ENCODE peak calls at places on chromosome 22, in seven cellular contexts. One of them, this sample, is unnamed.

GRCh38 chr22:36971726-36972125 is 47.5 kb downstream of the TST start:
- DNase-seq in dorsolateral prefrontal cortex: no peak
- DNase-seq in spleen: no peak
- DNase-seq in mammary epithelial cell: no peak
- DNase-seq in aorta: no peak
- DNase-seq in tibial nerve: no peak
- DNase-seq in HCT116: no peak
- DNase-seq in this sample: no peak

GRCh38 chr22:47796128-47796908 is 1033.9 kb downstream of the TBC1D22A start:
- DNase-seq in tibial nerve: no peak
- DNase-seq in HCT116: no peak
- DNase-seq in mammary epithelial cell: no peak
- DNase-seq in spleen: peak; percentile 43
- DNase-seq in aorta: no peak
- DNase-seq in dorsolateral prefrontal cortex: no peak
- DNase-seq in this sample: no peak

GRCh38 chr22:46237453-46238158 is 12.5 kb downstream of the CDPF1 start:
- DNase-seq in HCT116: no peak
- DNase-seq in spleen: no peak
- DNase-seq in tibial nerve: no peak
- DNase-seq in mammary epithelial cell: no peak
- DNase-seq in aorta: no peak
- DNase-seq in dorsolateral prefrontal cortex: no peak
- DNase-seq in this sample: no peak

GRCh38 chr22:17460895-17461294 is 91.6 kb downstream of the CECR2 start:
- DNase-seq in HCT116: no peak
- DNase-seq in tibial nerve: no peak
- DNase-seq in spleen: no peak
- DNase-seq in aorta: no peak
- DNase-seq in dorsolateral prefrontal cortex: no peak
- DNase-seq in mammary epithelial cell: no peak
- DNase-seq in this sample: no peak

GRCh38 chr22:26801449-26801848 is 144.1 kb downstream of the MIAT start:
- DNase-seq in aorta: no peak
- DNase-seq in HCT116: no peak
- DNase-seq in dorsolateral prefrontal cortex: no peak
- DNase-seq in spleen: no peak
- DNase-seq in mammary epithelial cell: no peak
- DNase-seq in tibial nerve: no peak
- DNase-seq in this sample: no peak

GRCh38 chr22:20026204-20026908 is 5.4 kb downstream of the TANGO2 start:
- DNase-seq in aorta: no peak
- DNase-seq in mammary epithelial cell: no peak
- DNase-seq in dorsolateral prefrontal cortex: no peak
- DNase-seq in HCT116: no peak
- DNase-seq in spleen: peak; percentile 14
- DNase-seq in tibial nerve: no peak
- DNase-seq in this sample: no peak

GRCh38 chr22:45270095-45271020 is 14.4 kb upstream of the UPK3A start:
- DNase-seq in HCT116: no peak
- DNase-seq in spleen: no peak
- DNase-seq in mammary epithelial cell: no peak
- DNase-seq in aorta: no peak
- DNase-seq in dorsolateral prefrontal cortex: no peak
- DNase-seq in tibial nerve: no peak
- DNase-seq in this sample: no peak

GRCh38 chr22:41915035-41915782 is at the start of gene SHISA8:
- DNase-seq in HCT116: no peak
- DNase-seq in dorsolateral prefrontal cortex: no peak
- DNase-seq in tibial nerve: peak; percentile 26
- DNase-seq in aorta: no peak
- DNase-seq in mammary epithelial cell: peak; percentile 32
- DNase-seq in spleen: peak; percentile 91
- DNase-seq in this sample: peak; percentile 28

GRCh38 chr22:50536231-50536630 is 6.4 kb upstream of the TYMP start:
- DNase-seq in dorsolateral prefrontal cortex: no peak
- DNase-seq in HCT116: no peak
- DNase-seq in aorta: no peak
- DNase-seq in mammary epithelial cell: no peak
- DNase-seq in tibial nerve: no peak
- DNase-seq in spleen: no peak
- DNase-seq in this sample: no peak

GRCh38 chr22:19150482-19151328 is 613 bp upstream of the GSC2 start:
- DNase-seq in mammary epithelial cell: no peak
- DNase-seq in spleen: peak; percentile 64
- DNase-seq in HCT116: no peak
- DNase-seq in dorsolateral prefrontal cortex: no peak
- DNase-seq in tibial nerve: no peak
- DNase-seq in aorta: no peak
- DNase-seq in this sample: no peak

GRCh38 chr22:19869497-19870152 is 15.0 kb upstream of the GNB1L start:
- DNase-seq in dorsolateral prefrontal cortex: no peak
- DNase-seq in HCT116: no peak
- DNase-seq in tibial nerve: peak; percentile 10
- DNase-seq in aorta: no peak
- DNase-seq in spleen: peak; percentile 73
- DNase-seq in mammary epithelial cell: no peak
- DNase-seq in this sample: peak; percentile 7

GRCh38 chr22:41523464-41524221 is 20.6 kb downstream of the POLR3H start:
- DNase-seq in mammary epithelial cell: no peak
- DNase-seq in aorta: peak; percentile 67
- DNase-seq in dorsolateral prefrontal cortex: no peak
- DNase-seq in HCT116: no peak
- DNase-seq in tibial nerve: no peak
- DNase-seq in spleen: peak; percentile 82
- DNase-seq in this sample: no peak

GRCh38 chr22:20126284-20127029 is 5.1 kb upstream of the ZDHHC8 start:
- DNase-seq in dorsolateral prefrontal cortex: no peak
- DNase-seq in mammary epithelial cell: no peak
- DNase-seq in aorta: no peak
- DNase-seq in tibial nerve: no peak
- DNase-seq in spleen: no peak
- DNase-seq in HCT116: no peak
- DNase-seq in this sample: no peak

GRCh38 chr22:46561435-46561905 is 24.1 kb upstream of the CELSR1 start:
- DNase-seq in spleen: peak; percentile 47
- DNase-seq in aorta: peak; percentile 44
- DNase-seq in dorsolateral prefrontal cortex: no peak
- DNase-seq in tibial nerve: no peak
- DNase-seq in mammary epithelial cell: no peak
- DNase-seq in HCT116: peak; percentile 87
- DNase-seq in this sample: peak; percentile 64

DNA sequence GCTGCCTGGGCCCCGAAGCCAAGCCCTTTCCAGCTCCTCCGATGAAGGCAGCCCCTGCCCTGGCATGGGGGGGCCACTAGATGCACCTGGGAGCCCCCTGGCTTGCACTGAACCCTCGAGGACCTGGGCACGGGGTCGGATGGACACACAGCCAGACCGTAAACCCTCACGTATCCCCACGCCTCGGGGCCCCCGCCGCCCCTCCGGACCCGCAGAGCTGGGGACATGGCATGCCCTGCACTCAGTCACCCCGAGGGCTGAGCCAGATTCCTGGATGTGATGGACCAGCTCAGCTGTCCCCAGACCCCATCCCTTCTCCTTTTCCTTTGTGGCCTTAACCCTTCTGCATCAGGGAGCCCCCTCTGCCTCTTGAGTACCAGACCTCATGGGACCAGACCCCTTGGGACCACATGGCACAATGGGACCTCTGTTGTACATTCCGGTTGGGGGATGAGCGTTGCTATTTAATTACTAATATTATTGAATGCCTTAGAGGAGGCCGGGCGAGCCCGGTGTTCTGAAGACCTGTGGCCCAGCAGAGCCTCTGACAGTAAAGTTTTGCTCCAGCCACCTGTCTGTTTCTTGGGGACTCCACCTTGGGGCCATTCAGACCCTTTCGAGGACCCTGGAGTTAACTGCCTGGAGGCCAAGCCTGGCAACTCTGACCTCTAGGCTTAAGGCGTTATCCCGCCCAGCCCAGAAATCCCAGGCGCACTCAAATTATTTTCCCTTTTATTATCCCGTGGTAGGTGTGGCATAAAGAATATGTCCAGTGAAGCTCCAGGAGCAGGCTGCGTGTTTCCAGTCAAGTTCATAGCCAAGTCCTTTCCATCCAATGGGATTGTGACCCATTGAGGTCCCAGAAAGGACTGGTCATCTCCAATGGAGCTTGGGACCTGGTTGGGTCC is 3.0 kb downstream of the RASL10A start:
- DNase-seq in dorsolateral prefrontal cortex: no peak
- DNase-seq in mammary epithelial cell: no peak
- DNase-seq in tibial nerve: peak; percentile 11
- DNase-seq in spleen: peak; percentile 72
- DNase-seq in HCT116: no peak
- DNase-seq in aorta: peak; percentile 54
- DNase-seq in this sample: no peak
- H3K27me3 ChIP-seq in dorsolateral prefrontal cortex: no peaks in the 10 kb centered on the region
- H3K27me3 ChIP-seq in mammary epithelial cell: peaks cover 10% of the 10 kb centered on the region
- H3K27me3 ChIP-seq in tibial nerve: no peaks in the 10 kb centered on the region
- H3K27me3 ChIP-seq in spleen: peaks cover 37% of the 10 kb centered on the region
- H3K27me3 ChIP-seq in HCT116: no peaks in the 10 kb centered on the region
- H3K27me3 ChIP-seq in aorta: no peaks in the 10 kb centered on the region
- H3K27me3 ChIP-seq in this sample: peaks cover 11% of the 10 kb centered on the region

DNA sequence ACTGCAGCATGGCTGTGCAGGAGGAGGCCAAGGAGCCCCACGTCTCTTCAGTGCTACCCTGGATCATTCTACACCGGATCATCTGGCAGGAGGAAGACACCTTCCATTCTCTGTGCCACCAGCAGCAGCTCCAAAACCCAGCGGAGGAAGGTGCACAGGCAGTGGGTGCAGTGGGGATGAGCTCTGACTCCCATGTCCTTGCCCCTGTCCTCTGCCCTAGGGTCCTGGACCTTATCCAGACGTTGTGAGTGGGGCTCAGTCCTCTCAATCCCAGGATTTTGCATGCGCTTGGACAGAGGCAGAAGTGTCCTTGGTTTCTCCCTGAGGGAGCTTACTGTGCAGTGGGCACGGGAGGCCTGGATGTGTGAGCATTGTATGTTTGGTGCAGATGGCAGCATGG is 61.3 kb downstream of the CABIN1 start:
- DNase-seq in spleen: no peak
- DNase-seq in dorsolateral prefrontal cortex: no peak
- DNase-seq in HCT116: no peak
- DNase-seq in aorta: no peak
- DNase-seq in mammary epithelial cell: no peak
- DNase-seq in tibial nerve: no peak
- DNase-seq in this sample: no peak
- H3K4me3 ChIP-seq in spleen: no peak overlapping the region
- H3K4me3 ChIP-seq in dorsolateral prefrontal cortex: no peak overlapping the region
- H3K4me3 ChIP-seq in HCT116: no peak overlapping the region
- H3K4me3 ChIP-seq in aorta: no peak overlapping the region
- H3K4me3 ChIP-seq in mammary epithelial cell: no peak overlapping the region
- H3K4me3 ChIP-seq in tibial nerve: no peak overlapping the region
- H3K4me3 ChIP-seq in this sample: no peak overlapping the region

DNA sequence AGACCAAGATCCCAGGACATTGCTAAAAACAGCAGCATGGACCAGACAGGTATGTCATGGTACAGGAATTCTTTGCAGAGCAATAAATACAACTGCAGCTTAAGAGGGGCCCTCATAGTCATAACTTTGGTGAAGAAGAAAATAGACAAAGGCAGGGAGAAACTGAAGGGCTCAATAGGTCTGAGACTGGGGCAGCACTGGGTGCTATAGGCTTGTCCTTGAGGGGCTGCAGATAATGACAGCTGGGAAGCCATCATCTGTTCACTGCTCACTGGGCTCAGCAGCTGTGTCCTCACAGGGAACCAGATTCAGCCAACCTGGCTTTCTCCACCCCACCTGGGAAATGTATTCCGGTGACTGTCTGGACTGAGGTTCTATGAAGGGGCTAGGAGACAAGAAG is 68.4 kb downstream of the ZNF280B start:
- DNase-seq in aorta: no peak
- DNase-seq in mammary epithelial cell: no peak
- DNase-seq in tibial nerve: no peak
- DNase-seq in dorsolateral prefrontal cortex: no peak
- DNase-seq in spleen: no peak
- DNase-seq in HCT116: no peak
- DNase-seq in this sample: no peak
- H3K27me3 ChIP-seq in aorta: no peaks in the 10 kb centered on the region
- H3K27me3 ChIP-seq in mammary epithelial cell: no peaks in the 10 kb centered on the region
- H3K27me3 ChIP-seq in tibial nerve: no peaks in the 10 kb centered on the region
- H3K27me3 ChIP-seq in dorsolateral prefrontal cortex: no peaks in the 10 kb centered on the region
- H3K27me3 ChIP-seq in spleen: no peaks in the 10 kb centered on the region
- H3K27me3 ChIP-seq in HCT116: peaks cover 13% of the 10 kb centered on the region
- H3K27me3 ChIP-seq in this sample: no peaks in the 10 kb centered on the region

GRCh38 chr22:40484906-40485660 is 114.7 kb downstream of the SGSM3 start:
- DNase-seq in aorta: no peak
- DNase-seq in HCT116: no peak
- DNase-seq in spleen: no peak
- DNase-seq in tibial nerve: no peak
- DNase-seq in mammary epithelial cell: no peak
- DNase-seq in dorsolateral prefrontal cortex: no peak
- DNase-seq in this sample: no peak
- H3K4me3 ChIP-seq in aorta: no peak overlapping the region
- H3K4me3 ChIP-seq in HCT116: no peak overlapping the region
- H3K4me3 ChIP-seq in spleen: no peak overlapping the region
- H3K4me3 ChIP-seq in tibial nerve: no peak overlapping the region
- H3K4me3 ChIP-seq in mammary epithelial cell: peak overlapping the region; percentile 26
- H3K4me3 ChIP-seq in dorsolateral prefrontal cortex: no peak overlapping the region
- H3K4me3 ChIP-seq in this sample: no peak overlapping the region

GRCh38 chr22:22454997-22455396 is 53.5 kb downstream of the ZNF280B start:
- DNase-seq in aorta: no peak
- DNase-seq in dorsolateral prefrontal cortex: no peak
- DNase-seq in tibial nerve: no peak
- DNase-seq in HCT116: no peak
- DNase-seq in spleen: no peak
- DNase-seq in mammary epithelial cell: no peak
- DNase-seq in this sample: no peak
- H3K27me3 ChIP-seq in aorta: no peaks in the 10 kb centered on the region
- H3K27me3 ChIP-seq in dorsolateral prefrontal cortex: no peaks in the 10 kb centered on the region
- H3K27me3 ChIP-seq in tibial nerve: no peaks in the 10 kb centered on the region
- H3K27me3 ChIP-seq in HCT116: no peaks in the 10 kb centered on the region
- H3K27me3 ChIP-seq in spleen: no peaks in the 10 kb centered on the region
- H3K27me3 ChIP-seq in mammary epithelial cell: no peaks in the 10 kb centered on the region
- H3K27me3 ChIP-seq in this sample: no peaks in the 10 kb centered on the region

GRCh38 chr22:35399114-35399677 is 744 bp upstream of the MCM5 start:
- DNase-seq in aorta: no peak
- DNase-seq in dorsolateral prefrontal cortex: no peak
- DNase-seq in tibial nerve: no peak
- DNase-seq in HCT116: no peak
- DNase-seq in mammary epithelial cell: no peak
- DNase-seq in spleen: no peak
- DNase-seq in this sample: no peak
- H3K4me3 ChIP-seq in aorta: no peak overlapping the region
- H3K4me3 ChIP-seq in dorsolateral prefrontal cortex: peak overlapping the region; percentile 65
- H3K4me3 ChIP-seq in tibial nerve: peak overlapping the region; percentile 86
- H3K4me3 ChIP-seq in HCT116: peak overlapping the region; percentile 98
- H3K4me3 ChIP-seq in mammary epithelial cell: peak overlapping the region; percentile 97
- H3K4me3 ChIP-seq in spleen: peak overlapping the region; percentile 94
- H3K4me3 ChIP-seq in this sample: peak overlapping the region; percentile 86

DNA sequence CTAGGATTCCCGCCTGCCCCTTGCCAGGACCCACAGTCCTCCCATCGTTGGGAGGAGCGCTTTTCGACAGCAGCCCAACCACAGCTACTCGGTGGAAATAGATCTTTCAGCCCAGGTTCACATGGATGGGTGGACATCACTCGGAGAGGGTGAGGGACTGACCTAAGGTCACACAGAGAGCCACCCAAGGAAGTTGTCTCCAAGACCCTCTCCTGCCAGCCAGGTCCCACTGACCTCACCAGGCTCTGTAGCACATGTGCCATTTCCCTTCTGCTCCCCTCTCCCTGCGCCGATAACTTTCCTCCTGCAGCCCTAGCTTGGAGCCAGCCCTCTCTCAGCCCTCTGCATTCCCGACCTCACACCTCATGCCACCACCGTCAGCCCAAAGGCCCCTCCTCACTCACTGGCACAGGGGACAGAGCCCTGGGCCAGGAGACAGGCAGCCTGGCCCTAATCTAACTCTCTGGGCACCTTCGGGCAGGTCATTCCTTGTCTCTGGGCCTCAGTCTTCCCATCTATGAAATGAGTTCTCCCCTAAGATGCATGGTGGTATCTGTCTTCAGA is 4.7 kb downstream of the KCNJ4 start:
- DNase-seq in aorta: no peak
- DNase-seq in dorsolateral prefrontal cortex: no peak
- DNase-seq in tibial nerve: no peak
- DNase-seq in spleen: no peak
- DNase-seq in HCT116: no peak
- DNase-seq in mammary epithelial cell: no peak
- DNase-seq in this sample: no peak
- H3K27me3 ChIP-seq in aorta: no peaks in the 10 kb centered on the region
- H3K27me3 ChIP-seq in dorsolateral prefrontal cortex: no peaks in the 10 kb centered on the region
- H3K27me3 ChIP-seq in tibial nerve: peaks cover 5% of the 10 kb centered on the region
- H3K27me3 ChIP-seq in spleen: peaks cover 41% of the 10 kb centered on the region
- H3K27me3 ChIP-seq in HCT116: no peaks in the 10 kb centered on the region
- H3K27me3 ChIP-seq in mammary epithelial cell: peaks cover 8% of the 10 kb centered on the region
- H3K27me3 ChIP-seq in this sample: no peaks in the 10 kb centered on the region

This sample was measured in HAP-1.